ENCODE peak calls at places on chromosomes 3 and 15, in eight cellular contexts. One of them, this sample, is unnamed.

GRCh38 chr3:100329800-100330489 is 4.6 kb upstream of the NIT2 start:
- DNase-seq in endothelial cell: no peak
- DNase-seq in lower lobe of right lung: no peak
- DNase-seq in body of pancreas: peak; percentile 47
- DNase-seq in foreskin fibroblast: no peak
- DNase-seq in GM20000: no peak
- DNase-seq in neural crest cell: no peak
- DNase-seq in GM23338: no peak
- DNase-seq in this sample: no peak

GRCh38 chr3:48555231-48555948 is 1.2 kb downstream of the PFKFB4 start:
- DNase-seq in endothelial cell: no peak
- DNase-seq in lower lobe of right lung: no peak
- DNase-seq in body of pancreas: no peak
- DNase-seq in foreskin fibroblast: peak; percentile 18
- DNase-seq in GM20000: no peak
- DNase-seq in neural crest cell: no peak
- DNase-seq in GM23338: no peak
- DNase-seq in this sample: no peak

GRCh38 chr3:107772016-107772415 is 249.3 kb downstream of the BBX start:
- DNase-seq in endothelial cell: no peak
- DNase-seq in lower lobe of right lung: no peak
- DNase-seq in body of pancreas: no peak
- DNase-seq in foreskin fibroblast: no peak
- DNase-seq in GM20000: no peak
- DNase-seq in neural crest cell: no peak
- DNase-seq in GM23338: no peak
- DNase-seq in this sample: peak; percentile 12

GRCh38 chr3:23115171-23115877 is 87.8 kb upstream of the UBE2E2 start:
- DNase-seq in endothelial cell: no peak
- DNase-seq in lower lobe of right lung: no peak
- DNase-seq in body of pancreas: no peak
- DNase-seq in foreskin fibroblast: peak; percentile 3
- DNase-seq in GM20000: no peak
- DNase-seq in neural crest cell: no peak
- DNase-seq in GM23338: no peak
- DNase-seq in this sample: no peak

GRCh38 chr3:47163990-47164848 is at the start of gene SETD2:
- DNase-seq in endothelial cell: peak; percentile 87
- DNase-seq in lower lobe of right lung: peak; percentile 96
- DNase-seq in body of pancreas: peak; percentile 97
- DNase-seq in foreskin fibroblast: peak; percentile 98
- DNase-seq in GM20000: peak; percentile 96
- DNase-seq in neural crest cell: peak; percentile 84
- DNase-seq in GM23338: peak; percentile 93
- DNase-seq in this sample: peak; percentile 87

GRCh38 chr3:141450727-141451378 is 36.0 kb upstream of the RASA2 start:
- DNase-seq in endothelial cell: no peak
- DNase-seq in lower lobe of right lung: no peak
- DNase-seq in body of pancreas: no peak
- DNase-seq in foreskin fibroblast: no peak
- DNase-seq in GM20000: no peak
- DNase-seq in neural crest cell: no peak
- DNase-seq in GM23338: no peak
- DNase-seq in this sample: no peak

GRCh38 chr15:97027772-97028171 is 697.3 kb downstream of the NR2F2 start:
- DNase-seq in endothelial cell: no peak
- DNase-seq in lower lobe of right lung: no peak
- DNase-seq in body of pancreas: no peak
- DNase-seq in foreskin fibroblast: no peak
- DNase-seq in GM20000: no peak
- DNase-seq in neural crest cell: no peak
- DNase-seq in GM23338: no peak
- DNase-seq in this sample: no peak

GRCh38 chr3:158789592-158789991 is 12.3 kb upstream of the MFSD1 start:
- DNase-seq in endothelial cell: no peak
- DNase-seq in lower lobe of right lung: no peak
- DNase-seq in body of pancreas: no peak
- DNase-seq in foreskin fibroblast: peak; percentile 82
- DNase-seq in GM20000: no peak
- DNase-seq in neural crest cell: no peak
- DNase-seq in GM23338: no peak
- DNase-seq in this sample: peak; percentile 78

GRCh38 chr3:54660599-54661210 is 267.2 kb downstream of the LRTM1 start:
- DNase-seq in endothelial cell: no peak
- DNase-seq in lower lobe of right lung: no peak
- DNase-seq in body of pancreas: peak; percentile 32
- DNase-seq in foreskin fibroblast: peak; percentile 7
- DNase-seq in GM20000: no peak
- DNase-seq in neural crest cell: no peak
- DNase-seq in GM23338: no peak
- DNase-seq in this sample: no peak

GRCh38 chr3:16441306-16441898 is 72.1 kb downstream of the RFTN1 start:
- DNase-seq in endothelial cell: no peak
- DNase-seq in lower lobe of right lung: no peak
- DNase-seq in body of pancreas: peak; percentile 6
- DNase-seq in foreskin fibroblast: no peak
- DNase-seq in GM20000: no peak
- DNase-seq in neural crest cell: no peak
- DNase-seq in GM23338: no peak
- DNase-seq in this sample: peak; percentile 42

GRCh38 chr3:37934631-37935289 is 55.8 kb upstream of the VILL start:
- DNase-seq in endothelial cell: no peak
- DNase-seq in lower lobe of right lung: no peak
- DNase-seq in body of pancreas: no peak
- DNase-seq in foreskin fibroblast: peak; percentile 64
- DNase-seq in GM20000: no peak
- DNase-seq in neural crest cell: no peak
- DNase-seq in GM23338: no peak
- DNase-seq in this sample: peak; percentile 64

GRCh38 chr3:120743556-120744195 is 1.1 kb downstream of the GTF2E1 start:
- DNase-seq in endothelial cell: no peak
- DNase-seq in lower lobe of right lung: no peak
- DNase-seq in body of pancreas: peak; percentile 8
- DNase-seq in foreskin fibroblast: peak; percentile 52
- DNase-seq in GM20000: no peak
- DNase-seq in neural crest cell: no peak
- DNase-seq in GM23338: no peak
- DNase-seq in this sample: peak; percentile 86

GRCh38 chr3:87968668-87969067 is 90.1 kb downstream of the CGGBP1 start:
- DNase-seq in endothelial cell: no peak
- DNase-seq in lower lobe of right lung: no peak
- DNase-seq in body of pancreas: no peak
- DNase-seq in foreskin fibroblast: no peak
- DNase-seq in GM20000: no peak
- DNase-seq in neural crest cell: no peak
- DNase-seq in GM23338: no peak
- DNase-seq in this sample: no peak

GRCh38 chr3:98731720-98732238 is 31.4 kb upstream of the ST3GAL6 start:
- DNase-seq in endothelial cell: no peak
- DNase-seq in lower lobe of right lung: no peak
- DNase-seq in body of pancreas: no peak
- DNase-seq in foreskin fibroblast: no peak
- DNase-seq in GM20000: no peak
- DNase-seq in neural crest cell: no peak
- DNase-seq in GM23338: no peak
- DNase-seq in this sample: no peak

GRCh38 chr3:184361532-184361931 is at the start of the genes CLCN2 and POLR2H:
- DNase-seq in endothelial cell: peak; percentile 79
- DNase-seq in lower lobe of right lung: peak; percentile 61
- DNase-seq in body of pancreas: peak; percentile 47
- DNase-seq in foreskin fibroblast: peak; percentile 88
- DNase-seq in GM20000: peak; percentile 87
- DNase-seq in neural crest cell: peak; percentile 69
- DNase-seq in GM23338: peak; percentile 80
- DNase-seq in this sample: no peak

GRCh38 chr15:66841953-66842681 is 140.1 kb downstream of the SMAD6 start:
- DNase-seq in endothelial cell: peak; percentile 70
- DNase-seq in lower lobe of right lung: peak; percentile 91
- DNase-seq in body of pancreas: peak; percentile 89
- DNase-seq in foreskin fibroblast: peak; percentile 98
- DNase-seq in GM20000: no peak
- DNase-seq in neural crest cell: no peak
- DNase-seq in GM23338: peak; percentile 67
- DNase-seq in this sample: peak; percentile 85

GRCh38 chr3:143001034-143001368 is 369 bp upstream of the U2SURP start:
- DNase-seq in endothelial cell: no peak
- DNase-seq in lower lobe of right lung: peak; percentile 61
- DNase-seq in body of pancreas: no peak
- DNase-seq in foreskin fibroblast: no peak
- DNase-seq in GM20000: peak; percentile 79
- DNase-seq in neural crest cell: no peak
- DNase-seq in GM23338: no peak
- DNase-seq in this sample: no peak

GRCh38 chr3:11770477-11771381 is 76.0 kb downstream of the TAMM41 start:
- DNase-seq in endothelial cell: peak; percentile 45
- DNase-seq in lower lobe of right lung: peak; percentile 87
- DNase-seq in body of pancreas: peak; percentile 96
- DNase-seq in foreskin fibroblast: peak; percentile 89
- DNase-seq in GM20000: peak; percentile 88
- DNase-seq in neural crest cell: peak; percentile 29
- DNase-seq in GM23338: peak; percentile 96
- DNase-seq in this sample: peak; percentile 85

GRCh38 chr3:11778248-11778647 is 68.4 kb downstream of the TAMM41 start:
- DNase-seq in endothelial cell: no peak
- DNase-seq in lower lobe of right lung: no peak
- DNase-seq in body of pancreas: no peak
- DNase-seq in foreskin fibroblast: no peak
- DNase-seq in GM20000: no peak
- DNase-seq in neural crest cell: no peak
- DNase-seq in GM23338: no peak
- DNase-seq in this sample: no peak

GRCh38 chr3:11776346-11776745 is 70.3 kb downstream of the TAMM41 start:
- DNase-seq in endothelial cell: no peak
- DNase-seq in lower lobe of right lung: no peak
- DNase-seq in body of pancreas: no peak
- DNase-seq in foreskin fibroblast: no peak
- DNase-seq in GM20000: no peak
- DNase-seq in neural crest cell: no peak
- DNase-seq in GM23338: no peak
- DNase-seq in this sample: no peak

GRCh38 chr3:11775493-11775892 is 71.2 kb downstream of the TAMM41 start:
- DNase-seq in endothelial cell: no peak
- DNase-seq in lower lobe of right lung: no peak
- DNase-seq in body of pancreas: no peak
- DNase-seq in foreskin fibroblast: no peak
- DNase-seq in GM20000: no peak
- DNase-seq in neural crest cell: no peak
- DNase-seq in GM23338: no peak
- DNase-seq in this sample: no peak

DNA sequence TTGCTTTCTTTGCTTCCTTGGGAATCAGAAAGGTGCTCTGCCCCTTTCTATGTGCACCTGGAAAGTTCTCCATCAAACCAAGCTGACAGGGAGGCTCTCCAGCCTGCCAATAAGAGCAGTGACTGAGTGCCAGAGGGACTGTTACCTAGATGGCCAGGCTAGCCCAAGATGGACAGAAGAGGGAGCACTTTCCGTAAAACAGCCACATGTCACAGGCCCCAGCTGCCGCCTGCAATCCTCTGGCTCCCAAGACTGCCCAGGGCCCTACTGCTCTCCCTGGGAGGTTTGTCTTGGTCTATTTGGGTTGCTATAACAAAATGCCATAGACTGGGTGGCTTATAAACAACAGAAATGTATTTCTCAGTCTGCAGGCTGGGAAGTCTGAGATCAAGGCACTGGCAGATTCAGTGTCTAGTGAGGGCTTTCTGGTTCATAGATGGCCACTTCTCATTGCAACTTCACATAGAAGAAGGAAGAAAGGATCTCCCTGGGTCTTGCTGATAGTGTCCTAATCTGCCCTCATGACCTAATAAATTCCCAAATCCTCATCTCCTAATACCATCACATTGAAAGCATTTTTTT is 72.3 kb downstream of the TAMM41 start:
- DNase-seq in endothelial cell: peak; percentile 56
- DNase-seq in lower lobe of right lung: no peak
- DNase-seq in body of pancreas: peak; percentile 69
- DNase-seq in foreskin fibroblast: peak; percentile 72
- DNase-seq in GM20000: no peak
- DNase-seq in neural crest cell: peak; percentile 28
- DNase-seq in GM23338: peak; percentile 89
- DNase-seq in this sample: peak; percentile 30
- TF ChIP-seq CTCF in endothelial cell: peak; percentile 27
- TF ChIP-seq CTCF in lower lobe of right lung: peak; percentile 45
- TF ChIP-seq CTCF in body of pancreas: peak; percentile 51
- TF ChIP-seq CTCF in foreskin fibroblast: peak; percentile 60
- TF ChIP-seq CTCF in GM20000: no peak
- TF ChIP-seq CTCF in neural crest cell: peak; percentile 65
- TF ChIP-seq CTCF in GM23338: peak; percentile 68
- TF ChIP-seq CTCF in this sample: peak; percentile 50

GRCh38 chr3:163622384-163622783 is 1455.9 kb downstream of the SI start:
- DNase-seq in endothelial cell: peak; percentile 41
- DNase-seq in lower lobe of right lung: no peak
- DNase-seq in body of pancreas: no peak
- DNase-seq in foreskin fibroblast: no peak
- DNase-seq in GM20000: no peak
- DNase-seq in neural crest cell: peak; percentile 16
- DNase-seq in GM23338: peak; percentile 81
- DNase-seq in this sample: no peak
- TF ChIP-seq CTCF in endothelial cell: no peak
- TF ChIP-seq CTCF in lower lobe of right lung: no peak
- TF ChIP-seq CTCF in body of pancreas: no peak
- TF ChIP-seq CTCF in foreskin fibroblast: no peak
- TF ChIP-seq CTCF in GM20000: no peak
- TF ChIP-seq CTCF in neural crest cell: peak; percentile 52
- TF ChIP-seq CTCF in GM23338: peak; percentile 66
- TF ChIP-seq CTCF in this sample: no peak

DNA sequence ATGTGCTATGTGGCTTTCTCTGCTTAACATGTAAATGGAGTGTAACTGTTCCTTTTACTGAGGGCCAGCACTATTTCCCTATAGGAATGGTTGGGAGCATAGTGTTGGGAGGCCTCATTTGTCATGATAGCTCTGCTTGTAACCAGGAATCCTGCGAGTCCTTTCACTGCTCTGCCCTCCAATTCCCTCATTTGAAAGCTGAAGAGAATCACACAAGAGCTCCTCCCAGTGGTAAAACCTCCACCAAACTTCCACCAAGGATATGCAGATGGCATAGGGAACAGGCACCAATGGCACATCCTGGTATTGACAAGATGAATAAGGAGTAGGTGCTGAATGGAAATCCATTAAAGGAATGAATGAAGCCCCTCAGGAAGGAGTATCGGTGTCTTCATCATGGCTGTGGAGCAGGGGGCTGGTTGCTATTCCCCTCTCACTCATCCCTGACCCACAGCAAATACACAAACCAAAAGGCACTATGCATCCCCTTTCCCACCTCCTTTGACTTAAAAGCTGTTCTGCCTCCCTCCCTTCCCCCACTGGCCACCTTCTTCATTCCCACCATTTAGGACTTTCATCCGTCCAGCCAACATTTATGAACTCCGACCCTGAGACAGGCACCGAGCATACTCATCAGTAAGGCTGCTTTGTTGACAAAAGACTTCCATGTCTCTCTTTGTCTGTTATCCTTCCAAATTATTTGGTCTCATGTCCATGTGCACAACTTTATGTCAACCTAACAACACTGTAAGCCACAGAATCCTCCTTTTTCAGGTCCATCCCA is 560.8 kb downstream of the FOXP1 start:
- DNase-seq in endothelial cell: peak; percentile 42
- DNase-seq in lower lobe of right lung: no peak
- DNase-seq in body of pancreas: no peak
- DNase-seq in foreskin fibroblast: no peak
- DNase-seq in GM20000: no peak
- DNase-seq in neural crest cell: peak; percentile 11
- DNase-seq in GM23338: peak; percentile 88
- DNase-seq in this sample: peak; percentile 43
- TF ChIP-seq CTCF in endothelial cell: no peak
- TF ChIP-seq CTCF in lower lobe of right lung: no peak
- TF ChIP-seq CTCF in body of pancreas: peak; percentile 9
- TF ChIP-seq CTCF in foreskin fibroblast: no peak
- TF ChIP-seq CTCF in GM20000: no peak
- TF ChIP-seq CTCF in neural crest cell: peak; percentile 41
- TF ChIP-seq CTCF in GM23338: peak; percentile 69
- TF ChIP-seq CTCF in this sample: peak; percentile 42

GRCh38 chr3:12536423-12536822 is 8.9 kb downstream of the MKRN2OS start:
- DNase-seq in endothelial cell: no peak
- DNase-seq in lower lobe of right lung: no peak
- DNase-seq in body of pancreas: no peak
- DNase-seq in foreskin fibroblast: peak; percentile 61
- DNase-seq in GM20000: no peak
- DNase-seq in neural crest cell: no peak
- DNase-seq in GM23338: no peak
- DNase-seq in this sample: peak; percentile 20
- TF ChIP-seq CTCF in endothelial cell: no peak
- TF ChIP-seq CTCF in lower lobe of right lung: no peak
- TF ChIP-seq CTCF in body of pancreas: no peak
- TF ChIP-seq CTCF in foreskin fibroblast: no peak
- TF ChIP-seq CTCF in GM20000: no peak
- TF ChIP-seq CTCF in neural crest cell: no peak
- TF ChIP-seq CTCF in GM23338: no peak
- TF ChIP-seq CTCF in this sample: peak; percentile 22

This sample was measured in fibroblast of mammary gland.